ENCODE peak calls at places on chromosomes 13 and 19, in nine cellular contexts. X is aorta; G is effector memory CD4-positive, alpha-beta T cell; Y is BE2C; M is HT1080; F is putamen; R is AG10803; W is fibroblast of the conjunctiva; S is RWPE1. L is an unnamed sample.

GRCh38 chr19:41551212-41551610 is 24.8 kb upstream of the CEACAM21 start:
- DNase-seq in F (no peak), X (no peak), M (no peak), S (no peak), W (no peak), G (no peak), Y (no peak), R (no peak), L (no peak)

GRCh38 chr13:114112826-114113322 is 19.5 kb downstream of the RASA3 start:
- DNase-seq in R (no peak), S (no peak), G (no peak), X (peak), M (no peak), F (no peak), Y (no peak), W (no peak), L (peak)

GRCh38 chr19:17863520-17864182 is 3.9 kb downstream of the RPL18A start:
- DNase-seq in S (no peak), M (no peak), G (no peak), R (no peak), F (no peak), W (no peak), X (no peak), Y (no peak), L (no peak)

GRCh38 chr19:36638862-36639510 is 27.7 kb downstream of the ZNF461 start:
- DNase-seq in X (no peak), W (no peak), S (no peak), F (no peak), M (no peak), G (no peak), Y (no peak), R (no peak), L (no peak)

GRCh38 chr19:35116085-35116801 is 620 bp downstream of the FXYD3 start:
- DNase-seq in G (no peak), M (no peak), F (no peak), R (no peak), X (no peak), Y (no peak), S (peak), W (no peak), L (no peak)

GRCh38 chr13:24458736-24459135 is 53.8 kb downstream of the PARP4 start:
- DNase-seq in G (no peak), R (no peak), W (no peak), M (no peak), F (no peak), S (no peak), X (no peak), Y (no peak), L (no peak)

GRCh38 chr19:14300281-14300680 is 81.0 kb upstream of the ADGRE5 start:
- DNase-seq in Y (no peak), W (no peak), F (no peak), G (no peak), X (no peak), S (no peak), R (no peak), M (no peak), L (no peak)

GRCh38 chr19:35363711-35364425 is 5.6 kb downstream of the FFAR3 start:
- DNase-seq in X (no peak), Y (no peak), R (no peak), M (no peak), S (no peak), F (no peak), W (no peak), G (no peak), L (no peak)

GRCh38 chr13:112984954-112985802 is 16.2 kb downstream of the MCF2L start:
- DNase-seq in W (no peak), F (no peak), Y (no peak), S (no peak), G (no peak), M (no peak), R (no peak), X (no peak), L (no peak)

GRCh38 chr19:49921871-49922755 is 6.9 kb upstream of the ATF5 start:
- DNase-seq in G (no peak), R (peak), X (no peak), F (no peak), M (peak), W (no peak), S (no peak), Y (no peak), L (no peak)

GRCh38 chr13:33169273-33169980 is 116.1 kb downstream of the STARD13 start:
- DNase-seq in X (no peak), G (no peak), M (peak), W (no peak), Y (no peak), F (no peak), S (peak), R (peak), L (no peak)

GRCh38 chr13:61350351-61350750 is 65.3 kb downstream of the PCDH20 start:
- DNase-seq in X (no peak), W (no peak), R (no peak), F (no peak), S (no peak), Y (no peak), M (no peak), G (no peak), L (no peak)

GRCh38 chr19:34241513-34242337 is 12.6 kb upstream of the GARRE1 start:
- DNase-seq in M (no peak), S (no peak), W (no peak), F (no peak), R (no peak), G (no peak), X (no peak), Y (peak), L (peak)

GRCh38 chr13:75876371-75877050 is 240.4 kb downstream of the LMO7 start:
- DNase-seq in F (peak), R (peak), Y (peak), M (peak), S (peak), G (peak), W (peak), X (peak), L (peak)

GRCh38 chr19:12797141-12797587 is 4.4 kb downstream of the PRDX2 start:
- DNase-seq in X (no peak), W (no peak), G (no peak), S (no peak), M (no peak), R (no peak), F (no peak), Y (no peak), L (no peak)

GRCh38 chr13:75612354-75612753 is 23.8 kb upstream of the LMO7 start:
- DNase-seq in G (no peak), X (no peak), S (no peak), R (peak), F (no peak), W (no peak), M (no peak), Y (no peak), L (no peak)

GRCh38 chr13:48318714-48319457 is 15.3 kb downstream of the RB1 start:
- DNase-seq in M (no peak), G (no peak), W (no peak), S (no peak), X (no peak), R (peak), Y (no peak), F (no peak), L (no peak)

GRCh38 chr13:107675847-107676550 is 539.3 kb downstream of the LIG4 start:
- DNase-seq in R (no peak), W (no peak), X (no peak), S (no peak), M (no peak), G (no peak), F (no peak), Y (no peak), L (no peak)

GRCh38 chr13:47932953-47933687 is 68.0 kb downstream of the SUCLA2 start:
- DNase-seq in W (no peak), Y (no peak), G (no peak), S (no peak), M (no peak), X (no peak), R (no peak), F (no peak), L (no peak)

GRCh38 chr13:110107568-110108347 is 199.2 kb downstream of the COL4A1 start:
- DNase-seq in G (no peak), W (no peak), S (no peak), R (no peak), Y (no peak), M (no peak), F (no peak), X (no peak), L (no peak)

GRCh38 chr19:1360818-1361461 is 22.8 kb upstream of the NDUFS7 start:
- DNase-seq in S (no peak), F (peak), Y (peak), X (peak), G (no peak), R (peak), W (peak), M (no peak), L (no peak)

GRCh38 chr13:78160793-78161192 is 242.2 kb upstream of the EDNRB start:
- DNase-seq in M (peak), S (no peak), Y (no peak), X (no peak), W (no peak), R (peak), G (no peak), F (no peak), L (no peak)

GRCh38 chr19:49472936-49473335 is 1.1 kb upstream of the FLT3LG start:
- DNase-seq in M (no peak), G (no peak), W (no peak), R (no peak), Y (no peak), S (no peak), X (no peak), F (no peak), L (no peak)

GRCh38 chr13:110126391-110126961 is 180.5 kb downstream of the COL4A1 start:
- DNase-seq in M (peak), S (peak), G (no peak), R (peak), W (peak), Y (no peak), X (no peak), F (peak), L (peak)

GRCh38 chr13:99662678-99663077 is 161.4 kb downstream of the TM9SF2 start:
- DNase-seq in S (no peak), W (no peak), G (no peak), X (no peak), Y (no peak), R (no peak), F (no peak), M (no peak), L (no peak)

GRCh38 chr13:35961461-35962220 is 169.5 kb downstream of the DCLK1 start:
- DNase-seq in G (no peak), R (peak), W (no peak), F (no peak), M (no peak), S (no peak), Y (no peak), X (no peak), L (no peak)

GRCh38 chr13:38166121-38166520 is 183.5 kb upstream of the UFM1 start:
- DNase-seq in Y (no peak), G (no peak), X (no peak), S (no peak), F (no peak), W (no peak), M (peak), R (peak), L (no peak)

GRCh38 chr13:30718661-30719520 is 16.5 kb upstream of the ALOX5AP start:
- DNase-seq in Y (no peak), G (no peak), W (peak), F (no peak), X (no peak), S (peak), R (peak), M (peak), L (peak)

GRCh38 chr19:10334340-10335148 is 1.2 kb upstream of the RAVER1 start:
- DNase-seq in F (peak), G (no peak), R (peak), X (peak), M (peak), Y (peak), W (peak), S (peak), L (peak)

GRCh38 chr13:85729296-85729695 is 69.9 kb downstream of the SLITRK6 start:
- DNase-seq in Y (no peak), G (no peak), W (no peak), S (peak), M (peak), R (no peak), F (no peak), X (no peak), L (no peak)

GRCh38 chr13:80265348-80265747 is 75.6 kb downstream of the SPRY2 start:
- DNase-seq in X (no peak), R (peak), W (no peak), S (no peak), F (no peak), Y (no peak), G (no peak), M (no peak), L (no peak)

GRCh38 chr19:49593233-49594113 is 2.5 kb downstream of the PRR12 start:
- DNase-seq in R (peak), M (peak), W (peak), X (peak), F (peak), G (peak), Y (peak), S (peak), L (peak)